ENCODE peak calls at places on chromosome 19, in nine cellular contexts. V is tibial artery; Y is breast epithelium; K is psoas muscle; P is GM23338; N is mesendoderm; A is CD8-positive, alpha-beta memory T cell; F is PC-3; D is neural progenitor cell. X is an unnamed sample.
A peak's percentile ranks its signal among the peaks of the same experiment; 100 is the strongest.

GRCh38 chr19:16429066-16429758 is 42.6 kb downstream of the EPS15L1 start:
- DNase-seq in V (no peak), Y (peak; percentile 59), K (peak; percentile 65), P (no peak), N (no peak), A (no peak), F (peak; percentile 8), D (no peak), X (no peak)

GRCh38 chr19:56942749-56943148 is 102.2 kb upstream of the PEG3 start:
- DNase-seq in V (no peak), Y (no peak), K (peak; percentile 21), P (no peak), N (peak; percentile 26), A (no peak), F (no peak), D (peak; percentile 25), X (peak; percentile 19)

GRCh38 chr19:16026756-16027155 is 49.5 kb upstream of the TPM4 start:
- DNase-seq in V (no peak), Y (no peak), K (no peak), P (no peak), N (no peak), A (no peak), F (no peak), D (no peak), X (no peak)

GRCh38 chr19:18832331-18833140 is 777 bp downstream of the UPF1 start:
- DNase-seq in V (no peak), Y (no peak), K (no peak), P (peak; percentile 70), N (peak; percentile 78), A (no peak), F (peak; percentile 16), D (peak; percentile 65), X (no peak)

GRCh38 chr19:18591735-18592385 is 3.3 kb downstream of the REX1BD start:
- DNase-seq in V (no peak), Y (no peak), K (no peak), P (no peak), N (no peak), A (no peak), F (no peak), D (no peak), X (no peak)

GRCh38 chr19:48333467-48334384 is 8.4 kb downstream of the EMP3 start:
- DNase-seq in V (peak; percentile 90), Y (peak; percentile 86), K (peak; percentile 91), P (peak; percentile 95), N (peak; percentile 95), A (peak; percentile 89), F (peak; percentile 91), D (peak; percentile 94), X (peak; percentile 87)

GRCh38 chr19:29515706-29516357 is 10.0 kb upstream of the VSTM2B start:
- DNase-seq in V (no peak), Y (no peak), K (no peak), P (no peak), N (no peak), A (no peak), F (no peak), D (no peak), X (no peak)

GRCh38 chr19:40139533-40140287 is 49.0 kb upstream of the ZNF780A start:
- DNase-seq in V (no peak), Y (no peak), K (no peak), P (peak; percentile 78), N (peak; percentile 44), A (peak; percentile 52), F (peak; percentile 65), D (peak; percentile 62), X (peak; percentile 58)

GRCh38 chr19:16062789-16063188 is 13.5 kb upstream of the TPM4 start:
- DNase-seq in V (peak; percentile 54), Y (no peak), K (peak; percentile 39), P (peak; percentile 75), N (peak; percentile 66), A (peak; percentile 57), F (peak; percentile 73), D (peak; percentile 57), X (peak; percentile 76)

GRCh38 chr19:40423938-40424337 is 1.9 kb downstream of the SERTAD1 start:
- DNase-seq in V (no peak), Y (no peak), K (no peak), P (no peak), N (no peak), A (no peak), F (no peak), D (no peak), X (no peak)

GRCh38 chr19:18941628-18942354 is 774 bp upstream of the HOMER3 start:
- DNase-seq in V (no peak), Y (no peak), K (no peak), P (peak; percentile 66), N (no peak), A (no peak), F (no peak), D (peak; percentile 15), X (no peak)

GRCh38 chr19:46571495-46571894 is 29.6 kb upstream of the CALM3 start:
- DNase-seq in V (no peak), Y (no peak), K (no peak), P (peak; percentile 91), N (peak; percentile 95), A (no peak), F (peak; percentile 38), D (peak; percentile 72), X (peak; percentile 70)

GRCh38 chr19:47444388-47444821 is 25.1 kb upstream of the MEIS3 start:
- DNase-seq in V (no peak), Y (no peak), K (no peak), P (peak; percentile 76), N (peak; percentile 63), A (peak; percentile 24), F (no peak), D (peak; percentile 80), X (peak; percentile 65)

GRCh38 chr19:14363203-14364097 is 17.8 kb upstream of the ADGRE5 start:
- DNase-seq in V (peak; percentile 67), Y (peak; percentile 41), K (peak; percentile 78), P (peak; percentile 94), N (peak; percentile 91), A (peak; percentile 33), F (peak; percentile 69), D (peak; percentile 78), X (peak; percentile 84)

GRCh38 chr19:45641274-45642105 is 2.3 kb upstream of the EML2 start:
- DNase-seq in V (peak; percentile 69), Y (peak; percentile 95), K (peak; percentile 75), P (peak; percentile 100), N (peak; percentile 99), A (peak; percentile 47), F (peak; percentile 95), D (peak; percentile 93), X (peak; percentile 91)

GRCh38 chr19:17779281-17779930 is 15.5 kb upstream of the B3GNT3 start:
- DNase-seq in V (peak; percentile 58), Y (peak; percentile 38), K (peak; percentile 39), P (peak; percentile 98), N (peak; percentile 95), A (no peak), F (peak; percentile 84), D (peak; percentile 81), X (peak; percentile 71)

GRCh38 chr19:18659281-18660050 is 22.6 kb downstream of the KLHL26 start:
- DNase-seq in V (peak; percentile 62), Y (no peak), K (peak; percentile 73), P (no peak), N (no peak), A (no peak), F (no peak), D (no peak), X (no peak)

GRCh38 chr19:330503-330902 is 14.1 kb downstream of the MIER2 start:
- DNase-seq in V (no peak), Y (no peak), K (no peak), P (no peak), N (no peak), A (no peak), F (no peak), D (no peak), X (no peak)

GRCh38 chr19:55174425-55175116 is 5.5 kb downstream of the SYT5 start:
- DNase-seq in V (no peak), Y (no peak), K (no peak), P (no peak), N (no peak), A (no peak), F (no peak), D (no peak), X (no peak)

GRCh38 chr19:55173717-55174409 is 6.2 kb downstream of the SYT5 start:
- DNase-seq in V (peak; percentile 27), Y (no peak), K (peak; percentile 53), P (peak; percentile 93), N (peak; percentile 89), A (no peak), F (peak; percentile 85), D (peak; percentile 89), X (peak; percentile 93)

GRCh38 chr19:55176116-55176515 is 4.0 kb downstream of the SYT5 start:
- DNase-seq in V (no peak), Y (no peak), K (no peak), P (no peak), N (no peak), A (no peak), F (no peak), D (no peak), X (no peak)

GRCh38 chr19:55173186-55173716 is 6.8 kb upstream of the DNAAF3 start:
- DNase-seq in V (no peak), Y (no peak), K (no peak), P (no peak), N (no peak), A (no peak), F (no peak), D (no peak), X (no peak)

GRCh38 chr19:55175117-55175867 is 4.8 kb downstream of the SYT5 start:
- DNase-seq in V (no peak), Y (no peak), K (no peak), P (peak; percentile 66), N (no peak), A (no peak), F (no peak), D (no peak), X (no peak)
- H3K27me3 ChIP-seq in V (peaks cover 9% of the 10 kb centered on the region), Y (peaks cover 96% of the 10 kb centered on the region), K (peaks cover 96% of the 10 kb centered on the region), P (peaks cover 59% of the 10 kb centered on the region), N (peaks cover 6% of the 10 kb centered on the region), A (peaks cover 73% of the 10 kb centered on the region), F (peaks cover 6% of the 10 kb centered on the region), D (peaks cover 84% of the 10 kb centered on the region), X (peaks cover 23% of the 10 kb centered on the region)

GRCh38 chr19:38213469-38213868 is 10.6 kb downstream of the DPF1 start:
- DNase-seq in V (no peak), Y (no peak), K (no peak), P (no peak), N (no peak), A (no peak), F (no peak), D (no peak), X (no peak)
- H3K4me1 ChIP-seq in V (no peaks in the 10 kb centered on the region), Y (no peaks in the 10 kb centered on the region), K (no peaks in the 10 kb centered on the region), P (peaks cover 9% of the 10 kb centered on the region), N (peaks cover 5% of the 10 kb centered on the region), A (peaks cover 13% of the 10 kb centered on the region), F (no peaks in the 10 kb centered on the region), D (peaks cover 23% of the 10 kb centered on the region), X (peaks cover 3% of the 10 kb centered on the region)

GRCh38 chr19:51479531-51480331 is 1.4 kb downstream of the CEACAM18 start:
- DNase-seq in V (no peak), Y (no peak), K (no peak), P (no peak), N (no peak), A (no peak), F (peak; percentile 31), D (no peak), X (no peak)
- H3K27me3 ChIP-seq in V (no peaks in the 10 kb centered on the region), Y (peaks cover 61% of the 10 kb centered on the region), K (peaks cover 3% of the 10 kb centered on the region), P (no peaks in the 10 kb centered on the region), N (no peaks in the 10 kb centered on the region), A (no peaks in the 10 kb centered on the region), F (peaks cover 11% of the 10 kb centered on the region), D (no peaks in the 10 kb centered on the region), X (no peaks in the 10 kb centered on the region)

GRCh38 chr19:51772977-51773376 is 12.0 kb downstream of the FPR2 start:
- DNase-seq in V (no peak), Y (no peak), K (no peak), P (peak; percentile 3), N (no peak), A (no peak), F (no peak), D (no peak), X (no peak)

GRCh38 chr19:51771369-51771768 is 10.4 kb downstream of the FPR2 start:
- DNase-seq in V (no peak), Y (no peak), K (no peak), P (no peak), N (no peak), A (no peak), F (no peak), D (no peak), X (no peak)
- H3K4me1 ChIP-seq in V (no peaks in the 10 kb centered on the region), Y (no peaks in the 10 kb centered on the region), K (no peaks in the 10 kb centered on the region), P (no peaks in the 10 kb centered on the region), N (no peaks in the 10 kb centered on the region), A (no peaks in the 10 kb centered on the region), F (no peaks in the 10 kb centered on the region), D (no peaks in the 10 kb centered on the region), X (no peaks in the 10 kb centered on the region)